ENCODE peak calls at places on chromosomes 6 and 20, in four cellular contexts. X is chondrocyte, K is NCI-H1694 treated with DMSO at 0.1 percent for 48 hours, I is LoVo. W is an unnamed sample.

GRCh38 chr6:46628976-46629375 is 23.6 kb downstream of the CYP39A1 start:
- DNase-seq in X (no peak), K (no peak), I (no peak), W (no peak)

GRCh38 chr20:51636123-51636522 is 93.6 kb upstream of the NFATC2 start:
- DNase-seq in X (no peak), K (no peak), I (no peak), W (no peak)

GRCh38 chr20:5168582-5169396 is 42.0 kb downstream of the CDS2 start:
- DNase-seq in X (no peak), K (no peak), I (no peak), W (peak; percentile 94)

GRCh38 chr6:32133786-32134185 is 3.7 kb upstream of the FKBPL start:
- DNase-seq in X (no peak), K (no peak), I (no peak), W (no peak)

GRCh38 chr6:85726206-85726605 is 83.5 kb upstream of the SYNCRIP start:
- DNase-seq in X (no peak), K (no peak), I (no peak), W (no peak)

GRCh38 chr20:17628101-17628841 is 53.8 kb downstream of the RRBP1 start:
- DNase-seq in X (peak; percentile 90), K (no peak), I (no peak), W (no peak)

GRCh38 chr20:56845546-56846081 is 216.5 kb downstream of the TFAP2C start:
- DNase-seq in X (no peak), K (no peak), I (no peak), W (no peak)

GRCh38 chr6:149089508-149089907 is 228.0 kb upstream of the TAB2 start:
- DNase-seq in X (no peak), K (no peak), I (no peak), W (no peak)

GRCh38 chr6:33088931-33089640 is 13.3 kb downstream of the HLA-DPB1 start:
- DNase-seq in X (no peak), K (no peak), I (no peak), W (no peak)

GRCh38 chr6:106309766-106310373 is 15.7 kb downstream of the ATG5 start:
- DNase-seq in X (no peak), K (no peak), I (peak; percentile 57), W (no peak)

GRCh38 chr6:166729658-166730057 is 102.6 kb upstream of the RPS6KA2 start:
- DNase-seq in X (no peak), K (no peak), I (no peak), W (no peak)

GRCh38 chr6:43973351-43973750 is 153.9 kb downstream of the MRPL14 start:
- DNase-seq in X (peak; percentile 36), K (no peak), I (no peak), W (no peak)

GRCh38 chr6:43809417-43810305 is 39.6 kb downstream of the VEGFA start:
- DNase-seq in X (no peak), K (no peak), I (no peak), W (peak; percentile 12)

GRCh38 chr6:168948990-168949531 is 304.6 kb downstream of the THBS2 start:
- DNase-seq in X (no peak), K (no peak), I (no peak), W (no peak)